ENCODE peak calls at places on chromosomes 5 and 9, in seven cellular contexts. A is astrocyte of the spinal cord, Y is T-helper 17 cell, R is endothelial cell, E is fibroblast of mammary gland, F is HT1080, G is T-helper 9 cell. C is an unnamed sample.

GRCh38 chr9:70130266-70130665 is 86.6 kb downstream of the MAMDC2 start:
- DNase-seq in Y (no peak), A (no peak), E (no peak), F (no peak), R (no peak), G (no peak), C (no peak)

GRCh38 chr9:137534256-137535119 is 15.7 kb downstream of the PNPLA7 start:
- DNase-seq in A (peak), E (peak), G (no peak), Y (no peak), R (no peak), F (peak), C (no peak)

GRCh38 chr5:76861616-76862015 is 11.8 kb downstream of the S100Z start:
- DNase-seq in F (no peak), A (peak), R (no peak), E (peak), G (no peak), Y (no peak), C (no peak)

GRCh38 chr5:76849767-76850291 is at the start of gene S100Z:
- DNase-seq in R (no peak), G (peak), E (no peak), A (no peak), Y (no peak), F (no peak), C (no peak)

GRCh38 chr9:134463293-134463692 is 137.0 kb downstream of the RXRA start:
- DNase-seq in E (no peak), A (no peak), F (no peak), G (no peak), R (no peak), Y (no peak), C (no peak)

GRCh38 chr5:52783226-52783959 is 4.3 kb upstream of the ITGA1 start:
- DNase-seq in R (no peak), A (peak), F (peak), Y (no peak), G (no peak), E (peak), C (no peak)

GRCh38 chr5:141507387-141508091 is 18.7 kb downstream of the PCDHGC5 start:
- DNase-seq in G (no peak), A (peak), F (peak), Y (no peak), E (peak), R (no peak), C (no peak)

GRCh38 chr5:96434201-96434645 is 1.2 kb upstream of the PCSK1 start:
- DNase-seq in F (peak), E (peak), G (peak), A (peak), Y (peak), R (peak), C (peak)